ENCODE peak calls at places on chromosomes 16 and 17, in four cellular contexts. Y is K562, K is H1, H is HepG2. F is an unnamed sample.

GRCh38 chr17:18257268-18257681 is 1.3 kb downstream of the FLII start:
- DNase-seq in Y (no peak), K (no peak), H (peak), F (peak)

GRCh38 chr16:77555781-77556180 is 120.9 kb upstream of the ADAMTS18 start:
- DNase-seq in Y (no peak), K (no peak), H (no peak), F (no peak)

GRCh38 chr16:85870159-85870558 is 28.8 kb upstream of the IRF8 start:
- DNase-seq in Y (no peak), K (no peak), H (no peak), F (no peak)

GRCh38 chr16:30049871-30050270 is 15.7 kb upstream of the ALDOA start:
- DNase-seq in Y (no peak), K (no peak), H (no peak), F (no peak)

GRCh38 chr16:74745109-74745615 is 29.5 kb downstream of the FA2H start:
- DNase-seq in Y (no peak), K (no peak), H (no peak), F (no peak)

GRCh38 chr16:20678242-20678641 is 19.2 kb downstream of the ACSM1 start:
- DNase-seq in Y (no peak), K (no peak), H (peak), F (no peak)

GRCh38 chr17:30534938-30535921 is 58.0 kb downstream of the GOSR1 start:
- DNase-seq in Y (no peak), K (no peak), H (no peak), F (no peak)

GRCh38 chr16:76970087-76970744 is 220.8 kb upstream of the MON1B start:
- DNase-seq in Y (no peak), K (no peak), H (no peak), F (no peak)

GRCh38 chr17:28133562-28133970 is 91.1 kb downstream of the NLK start:
- DNase-seq in Y (no peak), K (no peak), H (no peak), F (no peak)

GRCh38 chr16:60203525-60204124 is 1469.5 kb upstream of the GOT2 start:
- DNase-seq in Y (no peak), K (no peak), H (no peak), F (no peak)

GRCh38 chr17:31392856-31393748 is 1.6 kb downstream of the RAB11FIP4 start:
- DNase-seq in Y (no peak), K (no peak), H (no peak), F (peak)

GRCh38 chr16:11340710-11341109 is 4.5 kb upstream of the RMI2 start:
- DNase-seq in Y (no peak), K (no peak), H (peak), F (no peak)

GRCh38 chr16:4696905-4697866 is 3.8 kb downstream of the NUDT16L1 start:
- DNase-seq in Y (no peak), K (no peak), H (no peak), F (no peak)

GRCh38 chr17:601462-602303 is 113.0 kb downstream of the VPS53 start:
- DNase-seq in Y (peak), K (no peak), H (no peak), F (no peak)

GRCh38 chr17:32723310-32723955 is 153.5 kb downstream of the MYO1D start:
- DNase-seq in Y (no peak), K (no peak), H (no peak), F (no peak)

GRCh38 chr17:65345261-65346060 is 208.3 kb downstream of the RGS9 start:
- DNase-seq in Y (no peak), K (no peak), H (no peak), F (no peak)

GRCh38 chr17:16150251-16150859 is 65.0 kb downstream of the NCOR1 start:
- DNase-seq in Y (no peak), K (no peak), H (no peak), F (no peak)

GRCh38 chr17:42547698-42548069 is 5.0 kb upstream of the HSD17B1 start:
- DNase-seq in Y (no peak), K (no peak), H (no peak), F (no peak)

GRCh38 chr16:1706386-1707192 is 594 bp downstream of the MAPK8IP3 start:
- DNase-seq in Y (peak), K (no peak), H (no peak), F (peak)

GRCh38 chr17:77210946-77211541 is 70.3 kb downstream of the SEC14L1 start:
- DNase-seq in Y (no peak), K (no peak), H (no peak), F (no peak)

GRCh38 chr16:11670171-11671131 is 2.2 kb downstream of the SNN start:
- DNase-seq in Y (no peak), K (no peak), H (no peak), F (no peak)

GRCh38 chr17:4230142-4230541 is 33.6 kb downstream of the ANKFY1 start:
- DNase-seq in Y (no peak), K (no peak), H (no peak), F (no peak)

GRCh38 chr17:60325730-60326524 is 66.0 kb downstream of the USP32 start:
- DNase-seq in Y (no peak), K (no peak), H (peak), F (no peak)

GRCh38 chr16:49278944-49279725 is 2.5 kb downstream of the CBLN1 start:
- DNase-seq in Y (no peak), K (no peak), H (no peak), F (peak)

GRCh38 chr17:64783556-64784352 is 121.6 kb upstream of the SMURF2 start:
- DNase-seq in Y (no peak), K (no peak), H (no peak), F (no peak)

GRCh38 chr16:716250-716607 is 1.3 kb downstream of the METRN start:
- DNase-seq in Y (peak), K (no peak), H (peak), F (peak)

GRCh38 chr16:55730115-55730514 is 74.3 kb downstream of the SLC6A2 start:
- DNase-seq in Y (no peak), K (no peak), H (no peak), F (no peak)

GRCh38 chr17:72342582-72343527 is 222.0 kb downstream of the SOX9 start:
- DNase-seq in Y (peak), K (no peak), H (no peak), F (no peak)

GRCh38 chr16:74029122-74029805 is 267.4 kb upstream of the PSMD7 start:
- DNase-seq in Y (no peak), K (no peak), H (no peak), F (no peak)

GRCh38 chr17:41863074-41863843 is 2.0 kb downstream of the KLHL11 start:
- DNase-seq in Y (no peak), K (no peak), H (no peak), F (no peak)

GRCh38 chr17:69608808-69609494 is 194.5 kb downstream of the MAP2K6 start:
- DNase-seq in Y (no peak), K (no peak), H (no peak), F (no peak)

GRCh38 chr16:14562691-14563491 is 67.2 kb downstream of the PARN start:
- DNase-seq in Y (no peak), K (no peak), H (peak), F (no peak)

GRCh38 chr17:9036336-9036735 is 15.0 kb downstream of the NTN1 start:
- DNase-seq in Y (no peak), K (no peak), H (no peak), F (no peak)

GRCh38 chr17:38710985-38711384 is 5.9 kb downstream of the MLLT6 start:
- DNase-seq in Y (peak), K (no peak), H (no peak), F (no peak)

GRCh38 chr17:55654015-55654414 is 68.6 kb downstream of the TMEM100 start:
- DNase-seq in Y (no peak), K (no peak), H (no peak), F (no peak)

GRCh38 chr17:65783845-65784334 is 222.4 kb upstream of the AXIN2 start:
- DNase-seq in Y (no peak), K (no peak), H (peak), F (no peak)

GRCh38 chr16:27499659-27500055 is 50.1 kb downstream of the GTF3C1 start:
- DNase-seq in Y (no peak), K (no peak), H (no peak), F (no peak)

GRCh38 chr16:64478258-64478906 is 643.5 kb downstream of the CDH11 start:
- DNase-seq in Y (no peak), K (no peak), H (peak), F (no peak)

GRCh38 chr16:80803341-80804060 is 897 bp downstream of the CDYL2 start:
- DNase-seq in Y (peak), K (no peak), H (no peak), F (peak)

GRCh38 chr16:79651363-79651762 is 50.8 kb upstream of the MAF start:
- DNase-seq in Y (no peak), K (no peak), H (no peak), F (no peak)

GRCh38 chr17:83078378-83079339 is 750 bp upstream of the METRNL start:
- DNase-seq in Y (peak), K (no peak), H (no peak), F (no peak)
- TF ChIP-seq SP1 in Y (no peak), K (no peak), H (no peak), F (no peak)

GRCh38 chr16:50696575-50697420 is 3.4 kb downstream of the NOD2 start:
- DNase-seq in Y (peak), K (no peak), H (peak), F (no peak)
- TF ChIP-seq JUN in Y (no peak), K (no peak), H (no peak), F (no peak)

GRCh38 chr17:7308625-7309433 is 1.4 kb downstream of the EIF5A start:
- DNase-seq in Y (peak), K (no peak), H (peak), F (peak)
- TF ChIP-seq SP1 in Y (no peak), K (peak), H (no peak), F (peak)

DNA sequence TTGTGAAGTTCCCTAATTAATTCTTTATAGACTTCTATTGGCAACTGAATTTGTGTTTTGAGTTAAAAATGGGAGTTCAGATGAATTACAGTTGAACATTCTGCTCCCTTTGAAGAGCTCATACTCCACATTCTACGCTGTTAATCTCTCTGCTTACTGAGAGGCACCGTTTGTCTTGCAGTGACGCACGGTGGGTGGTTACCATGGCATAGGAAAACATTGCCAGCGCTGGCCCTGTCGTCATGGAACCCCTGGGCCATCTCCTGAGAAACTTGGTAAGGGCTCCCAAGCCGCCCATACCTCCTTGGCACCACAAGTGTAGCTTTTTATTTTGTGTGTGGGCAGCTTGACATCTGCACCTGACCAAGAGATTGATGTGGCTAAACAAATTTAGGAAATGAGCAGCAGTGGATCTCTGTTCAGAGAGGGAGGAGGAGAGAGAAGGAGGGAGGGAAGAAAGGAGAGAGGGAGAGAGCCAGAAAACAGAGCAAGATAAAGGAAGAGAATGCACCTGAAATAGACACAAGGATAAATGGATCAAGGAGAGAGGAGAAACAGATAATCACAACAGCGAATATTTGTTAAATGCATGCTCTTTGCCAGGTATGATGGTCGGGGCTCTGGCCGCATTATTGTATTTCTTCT is 398.5 kb downstream of the HAPSTR1 start:
- DNase-seq in Y (no peak), K (no peak), H (no peak), F (peak)
- TF ChIP-seq JUN in Y (no peak), K (no peak), H (no peak), F (no peak)

DNA sequence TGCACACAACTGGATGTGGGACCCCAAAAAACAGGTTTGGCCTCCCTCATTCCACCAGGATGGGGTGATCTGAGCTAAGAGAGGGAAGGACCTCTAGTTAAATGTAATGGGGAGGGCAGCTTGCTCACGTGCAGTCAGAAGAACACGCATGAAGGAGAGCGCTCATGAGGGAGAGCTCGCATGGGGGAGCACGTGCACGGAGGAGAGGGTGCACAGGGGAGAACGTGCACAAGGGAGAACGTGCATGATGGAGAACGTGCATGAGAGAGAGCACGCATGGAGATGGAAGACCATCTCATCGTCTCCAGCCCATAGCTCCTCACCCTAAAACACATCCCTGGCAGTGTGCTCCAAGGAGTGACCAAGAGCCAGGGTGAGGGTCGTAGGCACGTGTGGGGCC is 141.2 kb downstream of the RBFOX3 start:
- DNase-seq in Y (no peak), K (no peak), H (no peak), F (no peak)
- TF ChIP-seq SP1 in Y (no peak), K (no peak), H (no peak), F (no peak)

GRCh38 chr16:31093132-31093703 is 1.4 kb downstream of the VKORC1 start:
- DNase-seq in Y (peak), K (no peak), H (peak), F (peak)
- TF ChIP-seq JUN in Y (no peak), K (no peak), H (no peak), F (no peak)

GRCh38 chr17:47713980-47714689 is 18.9 kb upstream of the TBX21 start:
- DNase-seq in Y (no peak), K (no peak), H (no peak), F (peak)

GRCh38 chr17:47712330-47713023 is 18.5 kb downstream of the TBKBP1 start:
- DNase-seq in Y (no peak), K (no peak), H (no peak), F (no peak)

GRCh38 chr17:47709594-47709993 is 15.6 kb downstream of the TBKBP1 start:
- DNase-seq in Y (no peak), K (no peak), H (no peak), F (no peak)

GRCh38 chr17:47708864-47709541 is 15.0 kb downstream of the TBKBP1 start:
- DNase-seq in Y (no peak), K (no peak), H (no peak), F (peak)

DNA sequence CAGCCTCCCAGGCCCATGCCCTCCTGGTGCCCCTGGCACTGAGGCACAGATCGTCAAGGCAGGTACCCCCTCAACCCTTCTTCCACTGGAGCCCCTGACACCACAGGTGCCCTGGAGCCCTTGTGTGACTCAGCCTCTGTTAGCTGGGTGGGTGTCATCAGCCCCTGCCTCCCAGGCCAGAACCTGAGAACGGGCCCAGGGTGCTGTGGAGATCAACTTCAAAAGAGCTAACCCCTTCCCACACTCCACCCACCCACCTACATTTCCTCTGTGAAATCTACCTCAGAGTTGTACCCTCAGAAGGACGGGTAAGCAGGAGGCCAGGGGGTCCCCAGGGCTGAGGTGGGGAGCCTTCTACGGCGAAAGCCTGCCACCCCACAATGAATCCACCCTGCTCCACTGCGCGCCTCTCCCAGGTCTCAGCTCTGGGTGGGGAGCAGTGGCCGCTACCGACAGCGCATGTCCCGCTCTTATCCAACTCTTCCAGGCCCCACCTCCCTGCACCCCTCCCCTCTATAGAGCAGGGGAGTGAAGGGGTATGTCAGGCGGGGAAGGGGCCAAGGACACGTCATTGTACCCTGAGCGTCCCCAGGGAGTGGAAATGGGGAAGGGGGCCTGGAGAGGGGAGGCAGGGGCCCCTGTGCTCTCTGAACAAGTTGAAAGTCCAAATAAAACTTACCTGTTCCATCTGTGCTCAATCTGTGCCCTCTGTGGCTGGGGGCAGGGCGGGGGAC is 17.6 kb downstream of the TBKBP1 start:
- DNase-seq in Y (no peak), K (no peak), H (no peak), F (no peak)
- TF ChIP-seq SP1 in Y (no peak), K (no peak), H (no peak), F (no peak)

GRCh38 chr16:56931253-56931768 is 631 bp upstream of the HERPUD1 start:
- DNase-seq in Y (no peak), K (no peak), H (no peak), F (no peak)
- TF ChIP-seq JUN in Y (no peak), K (no peak), H (no peak), F (no peak)

GRCh38 chr17:12512712-12513355 is 152.9 kb upstream of the MYOCD start:
- DNase-seq in Y (no peak), K (no peak), H (no peak), F (no peak)
- TF ChIP-seq SP1 in Y (no peak), K (no peak), H (no peak), F (no peak)